ENCODE peak calls at places on chromosome 21, in eight cellular contexts. A is nephron progenitor cell; T is astrocyte; X is fibroblast of the aortic adventitia; E is right lobe of liver; V is glutamatergic neuron; S is CD4-positive, alpha-beta T cell; Q is neural progenitor cell. Z is an unnamed sample.

GRCh38 chr21:17576080-17576835 is 36.4 kb downstream of the BTG3 start:
- DNase-seq in A (no peak), T (no peak), X (no peak), E (no peak), V (no peak), S (no peak), Q (no peak), Z (no peak)

GRCh38 chr21:46092026-46092764 is 5.7 kb upstream of the COL6A2 start:
- DNase-seq in A (no peak), T (peak), X (peak), E (no peak), V (no peak), S (no peak), Q (no peak), Z (peak)

GRCh38 chr21:18705971-18706370 is 302.4 kb upstream of the TMPRSS15 start:
- DNase-seq in A (no peak), T (no peak), X (no peak), E (no peak), V (no peak), S (no peak), Q (no peak), Z (no peak)

GRCh38 chr21:43684424-43684823 is 25.1 kb downstream of the RRP1B start:
- DNase-seq in A (no peak), T (no peak), X (no peak), E (no peak), V (no peak), S (no peak), Q (no peak), Z (no peak)

GRCh38 chr21:45162115-45162514 is 87.7 kb downstream of the ADARB1 start:
- DNase-seq in A (no peak), T (no peak), X (no peak), E (peak), V (no peak), S (no peak), Q (no peak), Z (no peak)

GRCh38 chr21:45312296-45312695 is 24.6 kb upstream of the POFUT2 start:
- DNase-seq in A (no peak), T (no peak), X (no peak), E (no peak), V (no peak), S (no peak), Q (no peak), Z (no peak)

GRCh38 chr21:45142469-45142868 is 68.1 kb downstream of the ADARB1 start:
- DNase-seq in A (no peak), T (peak), X (peak), E (peak), V (no peak), S (no peak), Q (no peak), Z (peak)

GRCh38 chr21:44657635-44658183 is at the start of gene KRTAP12-3:
- DNase-seq in A (no peak), T (no peak), X (no peak), E (no peak), V (no peak), S (peak), Q (no peak), Z (no peak)

GRCh38 chr21:26850116-26850643 is 5.0 kb upstream of the ADAMTS1 start:
- DNase-seq in A (no peak), T (peak), X (peak), E (no peak), V (no peak), S (no peak), Q (peak), Z (peak)

GRCh38 chr21:20779321-20779720 is 218.9 kb upstream of the NCAM2 start:
- DNase-seq in A (no peak), T (no peak), X (no peak), E (no peak), V (no peak), S (no peak), Q (no peak), Z (no peak)

GRCh38 chr21:46125846-46126301 is 28.0 kb downstream of the COL6A2 start:
- DNase-seq in A (no peak), T (no peak), X (no peak), E (peak), V (peak), S (no peak), Q (no peak), Z (no peak)

GRCh38 chr21:45615145-45615711 is 28.3 kb upstream of the PCBP3 start:
- DNase-seq in A (no peak), T (peak), X (peak), E (peak), V (no peak), S (peak), Q (no peak), Z (no peak)

GRCh38 chr21:20999567-21000169 is 1.5 kb downstream of the NCAM2 start:
- DNase-seq in A (peak), T (peak), X (peak), E (no peak), V (peak), S (peak), Q (peak), Z (peak)

GRCh38 chr21:46126321-46127238 is 28.7 kb downstream of the COL6A2 start:
- DNase-seq in A (peak), T (no peak), X (no peak), E (peak), V (peak), S (no peak), Q (no peak), Z (no peak)

GRCh38 chr21:15761508-15762100 is 31.8 kb downstream of the USP25 start:
- DNase-seq in A (no peak), T (no peak), X (no peak), E (peak), V (no peak), S (no peak), Q (no peak), Z (no peak)

GRCh38 chr21:45080639-45081414 is 6.4 kb downstream of the ADARB1 start:
- DNase-seq in A (no peak), T (peak), X (peak), E (no peak), V (no peak), S (peak), Q (no peak), Z (peak)

GRCh38 chr21:35611752-35612151 is 448.6 kb downstream of the SETD4 start:
- DNase-seq in A (no peak), T (peak), X (peak), E (no peak), V (no peak), S (no peak), Q (no peak), Z (peak)

GRCh38 chr21:44854391-44854663 is 19.2 kb downstream of the PTTG1IP start:
- DNase-seq in A (no peak), T (no peak), X (no peak), E (no peak), V (no peak), S (no peak), Q (no peak), Z (no peak)

GRCh38 chr21:20266369-20266710 is 731.9 kb upstream of the NCAM2 start:
- DNase-seq in A (no peak), T (no peak), X (no peak), E (no peak), V (no peak), S (no peak), Q (no peak), Z (no peak)

GRCh38 chr21:15051652-15052554 is 12.9 kb downstream of the NRIP1 start:
- DNase-seq in A (no peak), T (peak), X (no peak), E (no peak), V (no peak), S (no peak), Q (no peak), Z (peak)

GRCh38 chr21:26842976-26843911 is 2.0 kb downstream of the ADAMTS1 start:
- DNase-seq in A (peak), T (peak), X (peak), E (peak), V (peak), S (no peak), Q (peak), Z (peak)

GRCh38 chr21:33027401-33028185 is 1.9 kb downstream of the OLIG2 start:
- DNase-seq in A (no peak), T (no peak), X (no peak), E (no peak), V (peak), S (no peak), Q (peak), Z (no peak)

GRCh38 chr21:43975469-43976098 is 36.5 kb upstream of the TRAPPC10 start:
- DNase-seq in A (peak), T (no peak), X (peak), E (peak), V (peak), S (peak), Q (peak), Z (peak)

GRCh38 chr21:46425566-46425965 is 33.1 kb upstream of the DIP2A start:
- DNase-seq in A (no peak), T (no peak), X (no peak), E (no peak), V (no peak), S (peak), Q (no peak), Z (no peak)

GRCh38 chr21:17257784-17258183 is 255.1 kb upstream of the CXADR start:
- DNase-seq in A (no peak), T (peak), X (no peak), E (no peak), V (no peak), S (no peak), Q (no peak), Z (no peak)

GRCh38 chr21:26756491-26757159 is 88.6 kb downstream of the ADAMTS1 start:
- DNase-seq in A (no peak), T (peak), X (peak), E (no peak), V (no peak), S (no peak), Q (no peak), Z (peak)

GRCh38 chr21:44087426-44088400 is 19.5 kb upstream of the PWP2 start:
- DNase-seq in A (no peak), T (no peak), X (no peak), E (no peak), V (no peak), S (no peak), Q (no peak), Z (no peak)

GRCh38 chr21:21151231-21151630 is 153.0 kb downstream of the NCAM2 start:
- DNase-seq in A (no peak), T (no peak), X (no peak), E (no peak), V (no peak), S (no peak), Q (no peak), Z (no peak)

GRCh38 chr21:46423546-46424061 is 35.1 kb upstream of the DIP2A start:
- DNase-seq in A (no peak), T (no peak), X (no peak), E (no peak), V (no peak), S (no peak), Q (peak), Z (no peak)

GRCh38 chr21:33543505-33544129 is 779 bp downstream of the SON start:
- DNase-seq in A (peak), T (no peak), X (no peak), E (peak), V (peak), S (peak), Q (peak), Z (peak)

GRCh38 chr21:40511976-40512375 is 335.0 kb downstream of the DSCAM start:
- DNase-seq in A (no peak), T (peak), X (no peak), E (no peak), V (no peak), S (no peak), Q (no peak), Z (peak)

GRCh38 chr21:42254631-42255030 is 35.7 kb downstream of the ABCG1 start:
- DNase-seq in A (no peak), T (no peak), X (no peak), E (no peak), V (no peak), S (no peak), Q (no peak), Z (no peak)

GRCh38 chr21:42256316-42256715 is 37.4 kb downstream of the ABCG1 start:
- DNase-seq in A (no peak), T (no peak), X (no peak), E (no peak), V (no peak), S (no peak), Q (no peak), Z (no peak)

GRCh38 chr21:42255038-42255601 is 36.2 kb downstream of the ABCG1 start:
- DNase-seq in A (no peak), T (no peak), X (no peak), E (no peak), V (no peak), S (no peak), Q (no peak), Z (no peak)

GRCh38 chr21:42257091-42257760 is 38.3 kb downstream of the ABCG1 start:
- DNase-seq in A (no peak), T (no peak), X (peak), E (no peak), V (no peak), S (no peak), Q (no peak), Z (no peak)

DNA sequence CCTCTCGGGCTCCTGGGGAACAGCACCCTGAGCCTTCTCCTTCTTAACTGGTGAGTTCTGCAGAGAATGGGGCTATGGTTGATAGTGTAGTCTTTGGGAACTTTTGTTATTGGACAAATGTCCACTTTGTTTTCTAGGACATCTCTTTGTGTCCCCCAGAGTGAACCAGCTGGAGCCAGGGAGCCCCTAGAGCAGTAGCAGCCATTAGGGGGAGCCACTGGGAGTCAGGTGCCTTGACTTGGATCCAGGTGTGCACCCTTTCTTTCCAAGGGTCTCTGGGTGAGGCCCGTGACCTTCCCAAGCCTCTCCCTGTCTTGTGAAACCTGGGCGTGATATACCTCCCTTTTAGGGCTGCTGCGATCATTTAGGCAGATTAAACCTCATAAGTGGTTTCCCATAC is 36.9 kb downstream of the ABCG1 start:
- DNase-seq in A (no peak), T (no peak), X (no peak), E (no peak), V (no peak), S (no peak), Q (no peak), Z (no peak)
- TF ChIP-seq CTCF in A (no peak), T (no peak), X (no peak), E (no peak), V (no peak), S (no peak), Q (peak), Z (peak)

GRCh38 chr21:31358148-31358547 is 14.1 kb upstream of the TIAM1 start:
- DNase-seq in A (no peak), T (no peak), X (no peak), E (no peak), V (no peak), S (no peak), Q (no peak), Z (no peak)
- TF ChIP-seq CTCF in A (no peak), T (no peak), X (no peak), E (no peak), V (no peak), S (no peak), Q (no peak), Z (no peak)

DNA sequence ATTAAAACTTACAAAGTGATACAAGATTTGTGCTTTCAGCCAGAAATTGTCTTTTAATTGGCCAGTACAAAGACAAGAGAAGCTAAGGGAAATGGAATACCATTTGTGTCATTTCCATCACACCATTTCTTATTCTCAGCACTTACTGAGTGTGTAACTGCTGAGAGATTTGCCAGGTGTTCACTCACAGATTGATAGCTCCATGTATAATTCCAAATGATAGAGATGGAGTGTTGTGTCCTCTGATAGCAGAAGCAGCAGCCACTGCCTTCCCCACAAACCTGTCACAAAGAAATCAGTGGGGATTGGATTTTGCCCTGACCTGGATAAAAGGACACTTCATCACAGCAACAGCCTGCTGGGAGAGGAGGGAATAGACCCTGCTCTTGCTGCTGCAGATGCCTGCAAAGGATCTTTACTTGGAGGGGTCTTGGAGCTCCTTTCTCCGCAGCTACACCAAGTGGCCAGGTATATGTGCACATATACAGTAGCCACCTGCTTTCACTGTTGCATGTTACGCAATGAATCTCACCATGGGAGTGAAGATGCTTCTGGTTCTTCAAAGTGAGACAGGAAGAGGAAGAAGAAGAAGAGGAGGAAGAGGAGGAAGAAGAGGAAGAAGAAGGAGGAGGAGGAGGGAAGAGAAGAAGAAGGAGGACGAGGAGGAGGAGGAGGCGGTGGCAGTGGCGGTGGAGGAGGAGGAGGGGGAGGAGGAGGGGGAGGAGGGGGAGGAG is 78.7 kb upstream of the KCNJ15 start:
- DNase-seq in A (no peak), T (no peak), X (no peak), E (no peak), V (no peak), S (no peak), Q (no peak), Z (no peak)
- TF ChIP-seq CTCF in A (no peak), T (no peak), X (no peak), E (no peak), V (no peak), S (no peak), Q (no peak), Z (no peak)

DNA sequence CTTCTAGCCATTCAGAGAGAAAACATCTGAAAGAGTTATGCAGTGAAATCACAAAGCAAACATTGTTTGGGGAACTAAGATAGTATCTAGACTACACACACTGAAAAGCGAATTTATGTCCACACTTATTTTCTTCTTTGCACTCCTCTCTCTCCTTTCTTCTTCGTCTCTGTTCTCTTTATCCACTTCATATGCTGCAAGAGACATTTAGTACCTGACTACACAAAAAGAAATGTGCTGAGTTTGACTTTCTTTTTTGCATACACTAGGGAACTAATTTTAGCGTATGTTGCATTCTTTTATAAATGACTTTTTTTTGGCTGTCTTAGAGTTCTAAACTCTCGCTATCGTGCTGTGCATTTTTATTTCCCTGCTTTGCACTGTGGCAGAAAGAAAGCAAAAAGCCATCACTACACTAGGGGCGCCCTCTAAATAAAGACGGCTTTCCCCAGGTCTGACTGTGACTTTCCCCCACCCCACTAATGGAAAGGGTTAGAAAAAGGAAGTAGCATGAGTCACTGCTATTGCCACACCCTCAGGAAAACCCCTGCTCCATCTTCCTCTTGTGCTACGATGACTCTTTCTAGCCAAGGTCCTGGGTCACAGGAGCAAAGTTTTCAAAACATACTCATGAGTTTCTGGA is 65.7 kb downstream of the MAP3K7CL start:
- DNase-seq in A (no peak), T (peak), X (peak), E (no peak), V (no peak), S (peak), Q (no peak), Z (peak)
- TF ChIP-seq CTCF in A (no peak), T (peak), X (peak), E (peak), V (no peak), S (peak), Q (no peak), Z (peak)

DNA sequence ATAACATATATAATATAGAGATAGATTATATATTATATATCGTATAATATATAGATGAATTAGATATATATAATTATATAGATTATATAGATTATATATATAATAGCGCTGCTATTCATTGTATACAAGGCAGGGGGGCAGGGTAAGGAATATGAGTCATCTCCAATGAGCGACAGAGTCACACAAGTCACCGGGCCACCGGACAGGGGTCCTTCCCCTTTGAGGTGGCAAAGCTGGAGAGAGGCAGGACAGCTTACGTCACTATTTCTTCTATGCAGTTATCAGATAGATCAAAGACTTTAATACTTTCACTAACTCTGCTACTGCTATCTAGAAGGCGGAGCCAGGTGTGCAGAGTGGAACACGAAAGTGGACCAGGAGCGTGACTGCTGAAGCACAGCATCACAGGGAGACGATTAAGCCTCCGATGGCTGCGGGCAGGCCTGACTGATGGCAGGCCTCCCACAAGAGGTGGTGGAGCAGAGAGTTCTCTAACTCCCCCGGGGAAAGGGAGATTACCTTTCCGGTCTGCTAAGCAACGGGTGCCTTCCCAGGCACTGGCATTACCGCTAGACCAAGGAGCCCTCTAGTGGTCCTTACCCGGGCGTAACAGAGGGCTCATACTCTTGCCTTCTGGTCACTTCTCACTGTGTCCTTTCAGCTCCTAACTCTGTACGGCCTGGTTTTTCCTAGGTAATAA is 2154.7 kb downstream of the MRPL39 start:
- DNase-seq in A (peak), T (no peak), X (no peak), E (peak), V (peak), S (no peak), Q (peak), Z (no peak)
- TF ChIP-seq CTCF in A (peak), T (no peak), X (no peak), E (peak), V (peak), S (no peak), Q (peak), Z (no peak)

GRCh38 chr21:36749935-36750578 is 51.1 kb downstream of the SIM2 start:
- DNase-seq in A (peak), T (peak), X (no peak), E (no peak), V (no peak), S (no peak), Q (peak), Z (no peak)

GRCh38 chr21:36750579-36750959 is 51.7 kb downstream of the SIM2 start:
- DNase-seq in A (no peak), T (peak), X (no peak), E (no peak), V (no peak), S (no peak), Q (no peak), Z (no peak)

GRCh38 chr21:36745459-36745858 is 46.5 kb downstream of the SIM2 start:
- DNase-seq in A (no peak), T (no peak), X (no peak), E (no peak), V (no peak), S (no peak), Q (no peak), Z (no peak)

GRCh38 chr21:36747114-36747814 is 48.3 kb downstream of the SIM2 start:
- DNase-seq in A (no peak), T (no peak), X (no peak), E (no peak), V (no peak), S (no peak), Q (no peak), Z (no peak)

GRCh38 chr21:36747815-36748381 is 49.0 kb downstream of the SIM2 start:
- DNase-seq in A (peak), T (peak), X (no peak), E (peak), V (peak), S (no peak), Q (peak), Z (no peak)
- TF ChIP-seq CTCF in A (no peak), T (no peak), X (peak), E (no peak), V (no peak), S (no peak), Q (no peak), Z (no peak)

Z was measured in HFFc6.